ENCODE peak calls at places on chromosome 17, in four cellular contexts. Y is neural progenitor cell, O is B cell, H is hepatocyte. X is an unnamed sample.

GRCh38 chr17:50344712-50345380 is 1.1 kb upstream of the XYLT2 start:
- DNase-seq in Y (no peak), O (no peak), H (no peak), X (no peak)

GRCh38 chr17:16930571-16931317 is 41.2 kb downstream of the TNFRSF13B start:
- DNase-seq in Y (no peak), O (no peak), H (no peak), X (no peak)

GRCh38 chr17:40901981-40902862 is 17.2 kb upstream of the KRT20 start:
- DNase-seq in Y (no peak), O (no peak), H (peak; percentile 84), X (no peak)

GRCh38 chr17:57745242-57745641 is at the start of gene CCDC182:
- DNase-seq in Y (no peak), O (no peak), H (no peak), X (no peak)

GRCh38 chr17:33492731-33493260 is 199.7 kb upstream of the ASIC2 start:
- DNase-seq in Y (no peak), O (no peak), H (no peak), X (no peak)

GRCh38 chr17:17906418-17907215 is 65.6 kb downstream of the TOM1L2 start:
- DNase-seq in Y (no peak), O (no peak), H (no peak), X (no peak)

GRCh38 chr17:55402374-55402773 is 19.3 kb downstream of the MMD start:
- DNase-seq in Y (no peak), O (no peak), H (no peak), X (no peak)

GRCh38 chr17:37179893-37180292 is 195.9 kb upstream of the C17orf78 start:
- DNase-seq in Y (no peak), O (no peak), H (no peak), X (no peak)

GRCh38 chr17:6392609-6393367 is 42.1 kb downstream of the AIPL1 start:
- DNase-seq in Y (no peak), O (no peak), H (peak; percentile 37), X (no peak)

GRCh38 chr17:979539-980405 is at the start of gene NXN:
- DNase-seq in Y (peak; percentile 94), O (peak; percentile 99), H (peak; percentile 95), X (peak; percentile 97)
- TF ChIP-seq CTCF in Y (peak; percentile 27), O (no peak), H (peak; percentile 16), X (no peak)

GRCh38 chr17:74861554-74862107 is 1.9 kb upstream of the GRIN2C start:
- DNase-seq in Y (no peak), O (peak; percentile 68), H (no peak), X (peak; percentile 48)

GRCh38 chr17:74860229-74860998 is 729 bp upstream of the GRIN2C start:
- DNase-seq in Y (peak; percentile 30), O (peak; percentile 81), H (no peak), X (no peak)

GRCh38 chr17:74860999-74861553 is 1.4 kb upstream of the GRIN2C start:
- DNase-seq in Y (peak; percentile 62), O (no peak), H (no peak), X (peak; percentile 44)

GRCh38 chr17:74858672-74859438 is 830 bp downstream of the GRIN2C start:
- DNase-seq in Y (no peak), O (no peak), H (no peak), X (no peak)

GRCh38 chr17:74859439-74860228 is at the start of gene GRIN2C:
- DNase-seq in Y (peak; percentile 52), O (peak; percentile 92), H (peak; percentile 42), X (peak; percentile 71)
- TF ChIP-seq CTCF in Y (peak; percentile 59), O (peak; percentile 69), H (peak; percentile 47), X (peak; percentile 25)

GRCh38 chr17:80960037-80960796 is 31.4 kb upstream of the CHMP6 start:
- DNase-seq in Y (no peak), O (no peak), H (no peak), X (no peak)

GRCh38 chr17:80962356-80963329 is 29.0 kb upstream of the CHMP6 start:
- DNase-seq in Y (no peak), O (no peak), H (no peak), X (no peak)

GRCh38 chr17:80960797-80961452 is 30.7 kb upstream of the CHMP6 start:
- DNase-seq in Y (no peak), O (no peak), H (no peak), X (no peak)

GRCh38 chr17:80961931-80962330 is 29.7 kb upstream of the CHMP6 start:
- DNase-seq in Y (no peak), O (no peak), H (no peak), X (no peak)

DNA sequence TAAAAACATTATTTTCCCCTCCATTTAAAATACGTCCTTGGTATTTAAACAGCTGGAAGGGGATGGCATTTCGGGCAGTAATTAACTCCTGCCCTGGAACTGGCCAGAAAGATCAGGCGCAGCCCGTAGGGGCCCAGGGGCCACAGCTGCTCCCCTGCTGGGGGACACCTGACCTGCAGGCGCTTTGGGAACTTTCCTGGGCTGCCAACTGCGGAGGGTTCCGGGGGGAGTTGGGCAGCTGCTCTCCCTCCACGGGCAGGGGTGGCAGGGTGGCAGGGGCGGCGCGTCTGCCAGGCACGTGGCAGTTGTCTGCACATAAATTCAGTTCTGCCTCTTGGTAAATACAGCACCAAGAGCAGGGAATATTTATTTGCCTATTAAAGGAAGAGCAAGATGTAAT is 30.1 kb upstream of the CHMP6 start:
- DNase-seq in Y (no peak), O (no peak), H (no peak), X (no peak)
- TF ChIP-seq CTCF in Y (peak; percentile 14), O (no peak), H (no peak), X (no peak)

DNA sequence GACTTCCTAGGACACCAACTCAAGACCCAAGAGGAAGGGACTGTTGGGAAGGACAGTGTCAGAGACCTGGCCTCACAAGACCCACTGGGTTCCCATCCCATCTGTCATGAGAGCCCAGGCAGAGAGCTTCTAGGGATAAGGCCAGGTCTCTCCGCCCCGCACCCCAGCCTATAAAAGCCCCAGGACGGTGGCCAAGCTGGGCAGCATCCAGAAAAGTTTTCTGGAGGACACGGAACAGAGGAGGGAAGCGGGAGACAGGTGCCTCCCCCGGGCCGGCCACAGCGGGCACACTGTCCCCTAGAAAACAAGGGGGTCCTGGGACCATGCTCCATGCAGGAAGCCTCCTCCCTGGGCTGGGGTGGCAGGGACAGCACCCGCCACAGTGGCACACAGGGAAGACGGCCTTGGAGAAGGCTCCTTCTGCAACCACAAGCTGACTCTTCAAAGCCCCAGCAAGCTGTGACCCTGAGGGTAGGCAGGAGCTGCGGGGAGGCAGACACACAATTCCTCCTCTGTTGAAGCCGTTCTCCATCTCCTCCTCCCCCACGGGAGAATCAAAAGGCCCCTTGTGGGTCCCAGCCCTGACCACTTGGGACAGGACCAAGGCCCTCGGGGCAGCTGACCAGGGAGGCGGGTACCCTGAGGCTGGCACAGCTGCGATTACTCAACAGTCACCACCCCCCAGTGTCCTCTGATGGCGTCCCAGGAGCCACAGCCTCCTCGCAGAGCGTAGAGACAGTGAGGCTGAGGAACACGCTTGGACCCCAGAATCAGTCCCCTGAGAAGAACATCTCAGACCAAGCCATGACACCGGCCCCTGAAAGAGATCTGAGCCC is 26.1 kb downstream of the TRPV3 start:
- DNase-seq in Y (no peak), O (no peak), H (peak; percentile 5), X (no peak)
- TF ChIP-seq CTCF in Y (no peak), O (no peak), H (no peak), X (no peak)